ENCODE peak calls at places on chromosome 1, in four cellular contexts. Y, C, E and K are unnamed samples.

GRCh38 chr1:17207046-17207445 is 2.1 kb downstream of the PADI1 start:
- DNase-seq in E (no peak), Y (peak), C (no peak), K (no peak)

GRCh38 chr1:9413143-9413876 is 120.6 kb downstream of the SPSB1 start:
- DNase-seq in Y (peak), C (no peak), E (peak), K (no peak)

GRCh38 chr1:185853739-185854138 is 119.5 kb downstream of the HMCN1 start:
- DNase-seq in E (no peak), Y (no peak), C (no peak), K (no peak)

GRCh38 chr1:53542551-53542950 is 83.4 kb downstream of the DMRTB1 start:
- DNase-seq in C (no peak), Y (no peak), E (no peak), K (no peak)

GRCh38 chr1:193412748-193413147 is 226.3 kb upstream of the B3GALT2 start:
- DNase-seq in Y (no peak), C (no peak), E (no peak), K (no peak)

GRCh38 chr1:27436204-27437159 is 44.1 kb downstream of the GPR3 start:
- DNase-seq in C (peak), E (no peak), Y (no peak), K (peak)

GRCh38 chr1:10668241-10668761 is 128.1 kb downstream of the CASZ1 start:
- DNase-seq in C (no peak), Y (no peak), E (peak), K (peak)

GRCh38 chr1:151494741-151495281 is 16.4 kb upstream of the CGN start:
- DNase-seq in C (no peak), E (no peak), Y (no peak), K (peak)

GRCh38 chr1:229204863-229205777 is 65.8 kb upstream of the RAB4A start:
- DNase-seq in Y (no peak), E (no peak), C (no peak), K (no peak)

GRCh38 chr1:1157426-1157913 is 16.2 kb upstream of the TTLL10 start:
- DNase-seq in Y (no peak), E (peak), C (peak), K (no peak)

GRCh38 chr1:44786138-44786840 is 1.7 kb downstream of the BEST4 start:
- DNase-seq in E (peak), C (peak), Y (no peak), K (peak)

GRCh38 chr1:229318056-229318455 is 24.8 kb downstream of the CCSAP start:
- DNase-seq in E (no peak), Y (no peak), C (no peak), K (no peak)

GRCh38 chr1:1358433-1359201 is at the start of gene MXRA8:
- DNase-seq in C (peak), E (no peak), Y (no peak), K (peak)

GRCh38 chr1:17711577-17711910 is 43.6 kb upstream of the ACTL8 start:
- DNase-seq in Y (no peak), E (no peak), C (peak), K (no peak)

GRCh38 chr1:243413431-243414151 is 157.8 kb downstream of the SDCCAG8 start:
- DNase-seq in Y (no peak), C (no peak), E (no peak), K (no peak)

GRCh38 chr1:168136709-168137514 is at the start of gene GPR161:
- DNase-seq in C (peak), Y (no peak), E (peak), K (no peak)

GRCh38 chr1:200330770-200331428 is 78.9 kb downstream of the ZNF281 start:
- DNase-seq in C (no peak), Y (no peak), E (no peak), K (peak)

GRCh38 chr1:1684031-1684681 is 8.4 kb downstream of the SLC35E2B start:
- DNase-seq in C (peak), Y (no peak), E (peak), K (no peak)

DNA sequence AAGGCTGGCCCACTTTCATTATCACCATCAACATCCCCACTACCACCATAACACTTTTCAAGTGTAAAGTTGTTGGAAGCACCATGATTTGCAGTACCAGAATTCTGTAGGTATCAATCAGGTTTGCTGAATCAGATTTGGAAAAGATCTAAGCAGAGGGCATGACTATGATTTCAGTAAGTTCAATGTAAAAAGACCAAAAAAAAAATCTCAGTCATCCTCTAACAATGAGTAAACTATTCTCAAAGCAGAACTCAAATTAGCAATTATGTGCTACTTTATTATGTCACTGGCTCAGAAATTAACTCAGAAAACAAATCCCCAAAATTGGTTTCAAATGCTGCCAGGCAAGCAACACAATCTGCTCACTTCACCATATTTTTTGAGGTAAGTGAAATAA is 187.8 kb upstream of the HP1BP3 start:
- DNase-seq in Y (no peak), C (no peak), E (no peak), K (no peak)
- TF ChIP-seq NFIC in Y (no peak), C (no peak), E (no peak), K (no peak)

GRCh38 chr1:159924791-159925712 is at the start of gene TAGLN2:
- DNase-seq in C (peak), Y (peak), E (peak), K (peak)
- TF ChIP-seq EP300 in C (no peak), Y (no peak), E (no peak), K (no peak)

DNA sequence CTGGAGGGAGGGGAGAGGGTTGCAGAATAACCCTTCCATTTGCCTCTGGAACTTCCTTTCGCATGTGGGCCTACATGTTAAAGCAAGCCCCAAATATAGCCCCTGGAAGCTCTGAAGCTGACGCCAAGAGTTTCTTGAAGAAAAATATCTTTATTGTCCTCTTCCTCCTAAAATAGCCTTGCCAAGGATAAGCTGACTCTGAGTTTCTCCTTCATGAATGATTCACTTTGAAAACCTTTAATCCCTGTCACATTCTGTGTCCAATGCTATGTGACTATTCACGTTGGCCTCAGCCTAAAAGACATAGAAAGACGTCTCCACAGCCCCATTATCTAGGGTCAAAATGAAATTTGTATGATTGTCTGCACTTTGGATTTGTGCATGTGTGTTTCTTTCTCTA is 6.4 kb downstream of the C1orf116 start:
- DNase-seq in C (no peak), Y (no peak), E (no peak), K (no peak)
- TF ChIP-seq NFIC in C (no peak), Y (no peak), E (no peak), K (no peak)

GRCh38 chr1:161258439-161259386 is at the start of gene PCP4L1:
- DNase-seq in C (no peak), Y (no peak), E (peak), K (no peak)
- TF ChIP-seq EP300 in C (no peak), Y (no peak), E (no peak), K (no peak)

GRCh38 chr1:62076286-62076685 is 118.4 kb upstream of the L1TD1 start:
- DNase-seq in C (peak), Y (no peak), E (no peak), K (peak)
- TF ChIP-seq NFIC in C (peak), Y (no peak), E (peak), K (no peak)

GRCh38 chr1:3364983-3365382 is 89.5 kb upstream of the ARHGEF16 start:
- DNase-seq in E (no peak), Y (no peak), C (no peak), K (no peak)

GRCh38 chr1:3367376-3367775 is 87.1 kb upstream of the ARHGEF16 start:
- DNase-seq in Y (no peak), E (no peak), C (no peak), K (no peak)

GRCh38 chr1:3364526-3364925 is 89.9 kb upstream of the ARHGEF16 start:
- DNase-seq in Y (no peak), E (no peak), C (no peak), K (no peak)

GRCh38 chr1:3366181-3367051 is 88.0 kb upstream of the ARHGEF16 start:
- DNase-seq in E (no peak), Y (no peak), C (no peak), K (peak)

GRCh38 chr1:3365519-3366158 is 88.8 kb upstream of the ARHGEF16 start:
- DNase-seq in C (no peak), Y (no peak), E (no peak), K (no peak)
- TF ChIP-seq EP300 in C (no peak), Y (no peak), E (no peak), K (no peak)

DNA sequence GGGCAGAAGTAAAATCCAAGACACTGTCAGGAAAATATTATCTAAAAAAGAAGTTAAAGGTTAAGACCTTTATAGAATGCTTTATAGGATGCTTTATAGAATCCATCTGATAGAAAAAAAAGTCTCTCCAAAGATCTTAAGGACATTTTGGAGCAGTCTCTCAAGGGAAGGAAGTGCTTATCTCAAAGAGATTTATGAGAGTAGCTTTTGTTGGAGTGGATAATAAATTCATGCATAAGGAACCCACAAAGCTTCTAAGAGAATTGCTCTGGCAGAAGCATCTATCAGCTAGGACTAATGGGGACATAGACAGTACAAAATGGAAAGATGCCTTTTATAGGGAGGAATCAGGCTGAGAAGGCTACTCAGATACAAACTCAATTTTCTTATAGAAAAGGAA is 12.9 kb upstream of the CAP1 start:
- DNase-seq in E (no peak), Y (no peak), C (no peak), K (no peak)
- TF ChIP-seq NFIC in E (no peak), Y (no peak), C (no peak), K (no peak)

GRCh38 chr1:115183158-115183557 is 93.9 kb upstream of the TSPAN2 start:
- DNase-seq in C (no peak), E (no peak), Y (no peak), K (no peak)

GRCh38 chr1:115182012-115182715 is 92.9 kb upstream of the TSPAN2 start:
- DNase-seq in Y (no peak), E (no peak), C (no peak), K (no peak)

GRCh38 chr1:115176189-115176588 is 86.9 kb upstream of the TSPAN2 start:
- DNase-seq in C (no peak), E (no peak), Y (no peak), K (no peak)

GRCh38 chr1:115175596-115175995 is 86.3 kb upstream of the TSPAN2 start:
- DNase-seq in E (no peak), Y (no peak), C (no peak), K (no peak)

GRCh38 chr1:115179397-115179835 is 90.1 kb upstream of the TSPAN2 start:
- DNase-seq in C (peak), E (no peak), Y (no peak), K (peak)
- TF ChIP-seq EP300 in C (peak), E (no peak), Y (no peak), K (no peak)

GRCh38 chr1:25871704-25872494 is 3.6 kb downstream of the PAQR7 start:
- DNase-seq in Y (no peak), E (no peak), C (no peak), K (no peak)
- TF ChIP-seq NFIC in Y (no peak), E (no peak), C (peak), K (no peak)